ENCODE peak calls at places on chromosomes 13 and 19, in seven cellular contexts. One of them, this sample, is unnamed.

GRCh38 chr13:50757021-50757420 is 86.5 kb downstream of the DLEU7 start:
- DNase-seq in CD4-positive, alpha-beta T cell: no peak
- DNase-seq in foreskin keratinocyte: peak; percentile 41
- DNase-seq in transverse colon: no peak
- DNase-seq in dorsolateral prefrontal cortex: no peak
- DNase-seq in GM20000: no peak
- DNase-seq in upper lobe of left lung: no peak
- DNase-seq in this sample: no peak

GRCh38 chr19:10390652-10391286 is 10.4 kb upstream of the TYK2 start:
- DNase-seq in GM20000: peak; percentile 77
- DNase-seq in foreskin keratinocyte: peak; percentile 13
- DNase-seq in dorsolateral prefrontal cortex: peak; percentile 52
- DNase-seq in transverse colon: peak; percentile 71
- DNase-seq in CD4-positive, alpha-beta T cell: peak; percentile 55
- DNase-seq in upper lobe of left lung: peak; percentile 75
- DNase-seq in this sample: peak; percentile 74

GRCh38 chr19:23528376-23528775 is 133.1 kb upstream of the ZNF91 start:
- DNase-seq in transverse colon: no peak
- DNase-seq in foreskin keratinocyte: no peak
- DNase-seq in CD4-positive, alpha-beta T cell: no peak
- DNase-seq in GM20000: no peak
- DNase-seq in upper lobe of left lung: no peak
- DNase-seq in dorsolateral prefrontal cortex: no peak
- DNase-seq in this sample: no peak

GRCh38 chr19:19146000-19146608 is 7.8 kb upstream of the TMEM161A start:
- DNase-seq in foreskin keratinocyte: no peak
- DNase-seq in GM20000: peak; percentile 89
- DNase-seq in transverse colon: peak; percentile 87
- DNase-seq in CD4-positive, alpha-beta T cell: peak; percentile 88
- DNase-seq in dorsolateral prefrontal cortex: peak; percentile 81
- DNase-seq in upper lobe of left lung: peak; percentile 78
- DNase-seq in this sample: peak; percentile 88

GRCh38 chr19:6708346-6708745 is 12.1 kb downstream of the C3 start:
- DNase-seq in dorsolateral prefrontal cortex: no peak
- DNase-seq in GM20000: no peak
- DNase-seq in CD4-positive, alpha-beta T cell: no peak
- DNase-seq in upper lobe of left lung: no peak
- DNase-seq in transverse colon: no peak
- DNase-seq in foreskin keratinocyte: no peak
- DNase-seq in this sample: no peak

GRCh38 chr19:43651758-43652545 is 12.3 kb upstream of the CADM4 start:
- DNase-seq in CD4-positive, alpha-beta T cell: peak; percentile 5
- DNase-seq in upper lobe of left lung: peak; percentile 45
- DNase-seq in GM20000: peak; percentile 70
- DNase-seq in dorsolateral prefrontal cortex: peak; percentile 59
- DNase-seq in transverse colon: peak; percentile 65
- DNase-seq in foreskin keratinocyte: no peak
- DNase-seq in this sample: peak; percentile 62

GRCh38 chr19:30778961-30779690 is 406.9 kb downstream of the ZNF536 start:
- DNase-seq in CD4-positive, alpha-beta T cell: no peak
- DNase-seq in GM20000: no peak
- DNase-seq in upper lobe of left lung: no peak
- DNase-seq in transverse colon: no peak
- DNase-seq in dorsolateral prefrontal cortex: no peak
- DNase-seq in foreskin keratinocyte: no peak
- DNase-seq in this sample: no peak

GRCh38 chr19:16327911-16328823 is 3.5 kb downstream of the KLF2 start:
- DNase-seq in transverse colon: peak; percentile 75
- DNase-seq in upper lobe of left lung: peak; percentile 94
- DNase-seq in dorsolateral prefrontal cortex: peak; percentile 73
- DNase-seq in CD4-positive, alpha-beta T cell: peak; percentile 56
- DNase-seq in GM20000: peak; percentile 61
- DNase-seq in foreskin keratinocyte: no peak
- DNase-seq in this sample: no peak

GRCh38 chr19:6801397-6802086 is 29.0 kb downstream of the VAV1 start:
- DNase-seq in dorsolateral prefrontal cortex: peak; percentile 36
- DNase-seq in transverse colon: peak; percentile 82
- DNase-seq in foreskin keratinocyte: peak; percentile 11
- DNase-seq in GM20000: peak; percentile 70
- DNase-seq in upper lobe of left lung: peak; percentile 84
- DNase-seq in CD4-positive, alpha-beta T cell: peak; percentile 66
- DNase-seq in this sample: peak; percentile 78

GRCh38 chr19:280541-281007 is 10.6 kb downstream of the PLPP2 start:
- DNase-seq in GM20000: no peak
- DNase-seq in dorsolateral prefrontal cortex: no peak
- DNase-seq in upper lobe of left lung: no peak
- DNase-seq in CD4-positive, alpha-beta T cell: no peak
- DNase-seq in foreskin keratinocyte: no peak
- DNase-seq in transverse colon: no peak
- DNase-seq in this sample: no peak

GRCh38 chr19:282501-282900 is 8.7 kb downstream of the PLPP2 start:
- DNase-seq in transverse colon: no peak
- DNase-seq in CD4-positive, alpha-beta T cell: no peak
- DNase-seq in dorsolateral prefrontal cortex: no peak
- DNase-seq in GM20000: no peak
- DNase-seq in foreskin keratinocyte: no peak
- DNase-seq in upper lobe of left lung: no peak
- DNase-seq in this sample: no peak

GRCh38 chr19:279656-280055 is 11.5 kb downstream of the PLPP2 start:
- DNase-seq in foreskin keratinocyte: no peak
- DNase-seq in GM20000: no peak
- DNase-seq in dorsolateral prefrontal cortex: no peak
- DNase-seq in upper lobe of left lung: no peak
- DNase-seq in transverse colon: no peak
- DNase-seq in CD4-positive, alpha-beta T cell: no peak
- DNase-seq in this sample: no peak

GRCh38 chr19:281992-282391 is 9.2 kb downstream of the PLPP2 start:
- DNase-seq in transverse colon: no peak
- DNase-seq in CD4-positive, alpha-beta T cell: no peak
- DNase-seq in foreskin keratinocyte: no peak
- DNase-seq in upper lobe of left lung: no peak
- DNase-seq in GM20000: no peak
- DNase-seq in dorsolateral prefrontal cortex: no peak
- DNase-seq in this sample: peak; percentile 16

GRCh38 chr19:281156-281853 is 9.9 kb downstream of the PLPP2 start:
- DNase-seq in upper lobe of left lung: no peak
- DNase-seq in transverse colon: no peak
- DNase-seq in foreskin keratinocyte: no peak
- DNase-seq in GM20000: no peak
- DNase-seq in dorsolateral prefrontal cortex: no peak
- DNase-seq in CD4-positive, alpha-beta T cell: no peak
- DNase-seq in this sample: no peak
- TF ChIP-seq CTCF in upper lobe of left lung: no peak
- TF ChIP-seq CTCF in transverse colon: no peak
- TF ChIP-seq CTCF in foreskin keratinocyte: no peak
- TF ChIP-seq CTCF in GM20000: no peak
- TF ChIP-seq CTCF in dorsolateral prefrontal cortex: no peak
- TF ChIP-seq CTCF in CD4-positive, alpha-beta T cell: no peak
- TF ChIP-seq CTCF in this sample: no peak

DNA sequence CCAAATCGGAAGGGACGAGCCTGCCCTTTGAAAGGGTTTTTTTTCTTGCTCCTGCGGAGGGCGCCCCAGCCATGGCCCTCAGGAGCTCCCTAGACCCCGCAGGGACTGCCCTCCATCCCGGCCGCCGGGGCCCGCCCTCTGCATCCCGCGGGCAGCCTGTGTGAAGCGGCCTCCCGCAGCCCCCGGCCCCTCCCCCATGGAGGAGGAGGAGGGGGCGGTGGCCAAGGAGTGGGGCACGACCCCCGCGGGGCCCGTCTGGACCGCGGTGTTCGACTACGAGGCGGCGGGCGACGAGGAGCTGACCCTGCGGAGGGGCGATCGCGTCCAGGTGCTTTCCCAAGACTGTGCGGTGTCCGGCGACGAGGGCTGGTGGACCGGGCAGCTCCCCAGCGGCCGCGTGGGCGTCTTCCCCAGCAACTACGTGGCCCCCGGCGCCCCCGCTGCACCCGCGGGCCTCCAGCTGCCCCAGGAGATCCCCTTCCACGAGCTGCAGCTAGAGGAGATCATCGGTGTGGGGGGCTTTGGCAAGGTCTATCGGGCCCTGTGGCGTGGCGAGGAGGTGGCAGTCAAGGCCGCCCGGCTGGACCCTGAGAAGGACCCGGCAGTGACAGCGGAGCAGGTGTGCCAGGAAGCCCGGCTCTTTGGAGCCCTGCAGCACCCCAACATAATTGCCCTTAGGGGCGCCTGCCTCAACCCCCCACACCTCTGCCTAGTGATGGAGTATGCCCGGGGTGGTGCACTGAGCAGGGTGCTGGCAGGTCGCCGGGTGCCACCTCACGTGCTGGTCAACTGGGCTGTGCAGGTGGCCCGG is 815 bp downstream of the MAP3K10 start:
- DNase-seq in dorsolateral prefrontal cortex: no peak
- DNase-seq in foreskin keratinocyte: no peak
- DNase-seq in transverse colon: peak; percentile 37
- DNase-seq in upper lobe of left lung: peak; percentile 27
- DNase-seq in CD4-positive, alpha-beta T cell: no peak
- DNase-seq in GM20000: peak; percentile 75
- DNase-seq in this sample: peak; percentile 58
- TF ChIP-seq CTCF in dorsolateral prefrontal cortex: no peak
- TF ChIP-seq CTCF in foreskin keratinocyte: no peak
- TF ChIP-seq CTCF in transverse colon: no peak
- TF ChIP-seq CTCF in upper lobe of left lung: no peak
- TF ChIP-seq CTCF in CD4-positive, alpha-beta T cell: no peak
- TF ChIP-seq CTCF in GM20000: no peak
- TF ChIP-seq CTCF in this sample: peak; percentile 15

GRCh38 chr19:55809381-55810058 is 22.3 kb downstream of the NLRP11 start:
- DNase-seq in CD4-positive, alpha-beta T cell: no peak
- DNase-seq in foreskin keratinocyte: no peak
- DNase-seq in GM20000: peak; percentile 55
- DNase-seq in transverse colon: peak; percentile 71
- DNase-seq in upper lobe of left lung: peak; percentile 36
- DNase-seq in dorsolateral prefrontal cortex: peak; percentile 30
- DNase-seq in this sample: peak; percentile 45
- TF ChIP-seq CTCF in CD4-positive, alpha-beta T cell: no peak
- TF ChIP-seq CTCF in foreskin keratinocyte: peak; percentile 35
- TF ChIP-seq CTCF in GM20000: peak; percentile 15
- TF ChIP-seq CTCF in transverse colon: peak; percentile 48
- TF ChIP-seq CTCF in upper lobe of left lung: peak; percentile 27
- TF ChIP-seq CTCF in dorsolateral prefrontal cortex: peak; percentile 12
- TF ChIP-seq CTCF in this sample: peak; percentile 20

GRCh38 chr13:68636784-68637183 is 1406.6 kb upstream of the PCDH9 start:
- DNase-seq in transverse colon: no peak
- DNase-seq in upper lobe of left lung: no peak
- DNase-seq in GM20000: no peak
- DNase-seq in dorsolateral prefrontal cortex: no peak
- DNase-seq in CD4-positive, alpha-beta T cell: no peak
- DNase-seq in foreskin keratinocyte: no peak
- DNase-seq in this sample: no peak
- TF ChIP-seq CTCF in transverse colon: no peak
- TF ChIP-seq CTCF in upper lobe of left lung: no peak
- TF ChIP-seq CTCF in GM20000: no peak
- TF ChIP-seq CTCF in dorsolateral prefrontal cortex: no peak
- TF ChIP-seq CTCF in CD4-positive, alpha-beta T cell: no peak
- TF ChIP-seq CTCF in foreskin keratinocyte: no peak
- TF ChIP-seq CTCF in this sample: no peak

GRCh38 chr19:57841364-57841763 is 8.3 kb upstream of the ZNF587 start:
- DNase-seq in dorsolateral prefrontal cortex: no peak
- DNase-seq in transverse colon: no peak
- DNase-seq in upper lobe of left lung: no peak
- DNase-seq in foreskin keratinocyte: no peak
- DNase-seq in GM20000: no peak
- DNase-seq in CD4-positive, alpha-beta T cell: no peak
- DNase-seq in this sample: no peak
- TF ChIP-seq CTCF in dorsolateral prefrontal cortex: no peak
- TF ChIP-seq CTCF in transverse colon: no peak
- TF ChIP-seq CTCF in upper lobe of left lung: no peak
- TF ChIP-seq CTCF in foreskin keratinocyte: no peak
- TF ChIP-seq CTCF in GM20000: no peak
- TF ChIP-seq CTCF in CD4-positive, alpha-beta T cell: no peak
- TF ChIP-seq CTCF in this sample: no peak

GRCh38 chr13:113956571-113956970 is 17.3 kb downstream of the C13orf46 start:
- DNase-seq in CD4-positive, alpha-beta T cell: no peak
- DNase-seq in GM20000: no peak
- DNase-seq in dorsolateral prefrontal cortex: no peak
- DNase-seq in upper lobe of left lung: no peak
- DNase-seq in transverse colon: no peak
- DNase-seq in foreskin keratinocyte: no peak
- DNase-seq in this sample: no peak
- TF ChIP-seq CTCF in CD4-positive, alpha-beta T cell: no peak
- TF ChIP-seq CTCF in GM20000: no peak
- TF ChIP-seq CTCF in dorsolateral prefrontal cortex: no peak
- TF ChIP-seq CTCF in upper lobe of left lung: no peak
- TF ChIP-seq CTCF in transverse colon: no peak
- TF ChIP-seq CTCF in foreskin keratinocyte: no peak
- TF ChIP-seq CTCF in this sample: no peak

DNA sequence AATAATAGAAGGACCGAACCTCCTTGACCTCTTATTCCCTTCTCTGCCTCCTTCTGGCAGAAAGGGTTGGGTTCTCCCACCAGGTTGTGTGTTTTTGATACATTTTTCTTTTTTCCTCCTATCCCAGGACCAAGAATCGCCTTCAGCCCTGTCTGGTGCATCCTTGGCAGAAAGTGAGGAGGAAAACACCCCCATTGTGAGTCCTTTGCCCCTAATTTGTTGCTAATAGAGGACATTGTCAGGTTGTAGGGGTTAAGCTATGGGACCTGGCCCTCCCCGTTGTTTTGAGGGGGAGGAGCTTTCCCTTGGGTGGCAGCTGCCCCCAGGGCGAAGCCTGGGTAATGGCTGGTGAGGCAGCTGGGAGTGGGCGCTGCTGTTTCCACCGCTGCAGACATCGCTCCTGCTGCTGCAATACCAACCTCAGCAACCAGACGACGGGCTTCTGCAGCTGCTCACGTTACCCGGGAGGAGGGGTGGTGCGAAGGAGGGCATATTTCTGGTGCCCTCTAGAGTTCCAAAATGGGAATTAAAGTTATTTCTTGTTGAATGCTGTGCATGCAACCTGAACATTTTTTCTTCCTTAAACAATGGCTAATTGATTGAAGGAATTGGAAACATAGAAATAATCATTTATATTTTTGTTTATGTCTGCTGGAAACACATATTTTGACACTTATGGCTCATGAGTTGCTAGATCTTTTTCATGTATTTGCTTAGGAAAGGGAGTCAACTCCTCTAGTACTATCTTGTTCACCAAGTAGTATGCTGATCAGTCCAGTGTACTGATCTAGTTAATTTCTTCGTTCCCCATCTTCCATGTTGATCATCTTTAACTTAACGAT is 1.5 kb downstream of the ZMYM2 start:
- DNase-seq in upper lobe of left lung: peak; percentile 95
- DNase-seq in dorsolateral prefrontal cortex: peak; percentile 89
- DNase-seq in CD4-positive, alpha-beta T cell: peak; percentile 75
- DNase-seq in transverse colon: peak; percentile 88
- DNase-seq in GM20000: peak; percentile 78
- DNase-seq in foreskin keratinocyte: peak; percentile 66
- DNase-seq in this sample: peak; percentile 71
- TF ChIP-seq CTCF in upper lobe of left lung: peak; percentile 91
- TF ChIP-seq CTCF in dorsolateral prefrontal cortex: peak; percentile 93
- TF ChIP-seq CTCF in CD4-positive, alpha-beta T cell: peak; percentile 87
- TF ChIP-seq CTCF in transverse colon: peak; percentile 87
- TF ChIP-seq CTCF in GM20000: peak; percentile 50
- TF ChIP-seq CTCF in foreskin keratinocyte: peak; percentile 97
- TF ChIP-seq CTCF in this sample: peak; percentile 72

DNA sequence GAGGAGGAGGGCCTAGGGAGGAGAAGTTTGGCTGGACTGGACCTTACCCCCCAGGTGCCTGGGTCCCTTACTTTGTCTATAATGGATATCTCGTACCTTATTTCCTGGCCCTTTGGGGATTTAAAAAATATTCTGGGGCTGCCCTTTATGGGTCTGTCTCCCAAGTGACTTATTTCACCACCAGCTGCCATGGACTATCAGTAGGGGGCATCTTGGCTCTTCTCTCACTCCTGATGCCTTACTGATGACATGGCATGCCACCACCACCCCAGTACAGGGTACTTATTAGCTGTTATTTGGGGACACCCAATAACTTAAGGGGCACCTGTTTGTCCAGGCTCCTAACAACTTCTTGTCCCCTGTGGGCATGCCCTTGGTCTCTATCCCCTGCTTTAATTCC is 38.0 kb downstream of the NFIX start:
- DNase-seq in dorsolateral prefrontal cortex: no peak
- DNase-seq in GM20000: no peak
- DNase-seq in foreskin keratinocyte: no peak
- DNase-seq in CD4-positive, alpha-beta T cell: no peak
- DNase-seq in transverse colon: no peak
- DNase-seq in upper lobe of left lung: no peak
- DNase-seq in this sample: no peak
- TF ChIP-seq CTCF in dorsolateral prefrontal cortex: peak; percentile 44
- TF ChIP-seq CTCF in GM20000: no peak
- TF ChIP-seq CTCF in foreskin keratinocyte: peak; percentile 35
- TF ChIP-seq CTCF in CD4-positive, alpha-beta T cell: no peak
- TF ChIP-seq CTCF in transverse colon: no peak
- TF ChIP-seq CTCF in upper lobe of left lung: no peak
- TF ChIP-seq CTCF in this sample: no peak